ENCODE peak calls at places on chromosomes 2 and 18, in five cellular contexts. One of them, this sample, is unnamed.

GRCh38 chr2:238404406-238405216 is 22.1 kb upstream of the ASB1 start:
- DNase-seq in H1: no peak
- DNase-seq in neuronal stem cell: no peak
- DNase-seq in IMR-90: no peak
- DNase-seq in mesenchymal stem cell: no peak
- DNase-seq in this sample: no peak

GRCh38 chr2:222708274-222708710 is 36.8 kb downstream of the MOGAT1 start:
- DNase-seq in neuronal stem cell: peak
- DNase-seq in mesenchymal stem cell: peak
- DNase-seq in H1: no peak
- DNase-seq in IMR-90: peak
- DNase-seq in this sample: peak

GRCh38 chr2:144414324-144414845 is 105.5 kb downstream of the ZEB2 start:
- DNase-seq in H1: no peak
- DNase-seq in neuronal stem cell: no peak
- DNase-seq in mesenchymal stem cell: peak
- DNase-seq in IMR-90: peak
- DNase-seq in this sample: no peak

GRCh38 chr18:37537868-37538525 is 27.6 kb downstream of the CELF4 start:
- DNase-seq in mesenchymal stem cell: peak
- DNase-seq in IMR-90: peak
- DNase-seq in neuronal stem cell: peak
- DNase-seq in H1: no peak
- DNase-seq in this sample: peak

GRCh38 chr18:41703744-41704530 is 251.1 kb upstream of the PIK3C3 start:
- DNase-seq in neuronal stem cell: no peak
- DNase-seq in mesenchymal stem cell: peak
- DNase-seq in IMR-90: peak
- DNase-seq in H1: no peak
- DNase-seq in this sample: no peak

GRCh38 chr2:241542278-241542605 is 16.3 kb upstream of the BOK start:
- DNase-seq in H1: no peak
- DNase-seq in IMR-90: no peak
- DNase-seq in neuronal stem cell: no peak
- DNase-seq in mesenchymal stem cell: no peak
- DNase-seq in this sample: no peak

GRCh38 chr2:181374741-181375675 is 82.2 kb upstream of the ITGA4 start:
- DNase-seq in IMR-90: no peak
- DNase-seq in H1: no peak
- DNase-seq in mesenchymal stem cell: no peak
- DNase-seq in neuronal stem cell: no peak
- DNase-seq in this sample: no peak

GRCh38 chr18:54946149-54946581 is 13.1 kb downstream of the CCDC68 start:
- DNase-seq in mesenchymal stem cell: peak
- DNase-seq in H1: no peak
- DNase-seq in neuronal stem cell: no peak
- DNase-seq in IMR-90: peak
- DNase-seq in this sample: no peak

GRCh38 chr18:69400253-69400975 is at the start of gene DOK6:
- DNase-seq in H1: no peak
- DNase-seq in mesenchymal stem cell: peak
- DNase-seq in IMR-90: peak
- DNase-seq in neuronal stem cell: peak
- DNase-seq in this sample: peak

GRCh38 chr18:31740180-31740579 is 20.5 kb downstream of the SLC25A52 start:
- DNase-seq in mesenchymal stem cell: no peak
- DNase-seq in neuronal stem cell: no peak
- DNase-seq in IMR-90: no peak
- DNase-seq in H1: no peak
- DNase-seq in this sample: peak

GRCh38 chr18:59719533-59720325 is 22.5 kb upstream of the CCBE1 start:
- DNase-seq in H1: no peak
- DNase-seq in IMR-90: peak
- DNase-seq in mesenchymal stem cell: peak
- DNase-seq in neuronal stem cell: no peak
- DNase-seq in this sample: no peak

GRCh38 chr18:37447959-37448916 is 117.4 kb downstream of the CELF4 start:
- DNase-seq in neuronal stem cell: no peak
- DNase-seq in H1: no peak
- DNase-seq in IMR-90: no peak
- DNase-seq in mesenchymal stem cell: no peak
- DNase-seq in this sample: no peak

GRCh38 chr2:237627463-237628321 is at the start of gene LRRFIP1:
- DNase-seq in neuronal stem cell: no peak
- DNase-seq in IMR-90: no peak
- DNase-seq in mesenchymal stem cell: no peak
- DNase-seq in H1: no peak
- DNase-seq in this sample: peak

GRCh38 chr2:131034122-131035051 is 58.9 kb downstream of the FAM168B start:
- DNase-seq in neuronal stem cell: peak
- DNase-seq in IMR-90: peak
- DNase-seq in H1: no peak
- DNase-seq in mesenchymal stem cell: peak
- DNase-seq in this sample: no peak

GRCh38 chr2:239927424-239927981 is 97.6 kb downstream of the NDUFA10 start:
- DNase-seq in mesenchymal stem cell: peak
- DNase-seq in neuronal stem cell: no peak
- DNase-seq in IMR-90: peak
- DNase-seq in H1: no peak
- DNase-seq in this sample: peak

GRCh38 chr2:160205511-160205910 is 5.4 kb upstream of the ITGB6 start:
- DNase-seq in mesenchymal stem cell: peak
- DNase-seq in IMR-90: peak
- DNase-seq in H1: no peak
- DNase-seq in neuronal stem cell: no peak
- DNase-seq in this sample: no peak

GRCh38 chr18:36655074-36655473 is 173.7 kb downstream of the TPGS2 start:
- DNase-seq in mesenchymal stem cell: no peak
- DNase-seq in IMR-90: no peak
- DNase-seq in H1: no peak
- DNase-seq in neuronal stem cell: no peak
- DNase-seq in this sample: no peak

GRCh38 chr18:35605686-35606417 is 24.3 kb downstream of the GALNT1 start:
- DNase-seq in IMR-90: peak
- DNase-seq in mesenchymal stem cell: no peak
- DNase-seq in neuronal stem cell: no peak
- DNase-seq in H1: no peak
- DNase-seq in this sample: no peak

GRCh38 chr18:63881851-63882250 is 5.7 kb upstream of the SERPINB2 start:
- DNase-seq in neuronal stem cell: no peak
- DNase-seq in mesenchymal stem cell: peak
- DNase-seq in H1: no peak
- DNase-seq in IMR-90: peak
- DNase-seq in this sample: no peak

GRCh38 chr2:112585400-112585799 is 991 bp downstream of the CHCHD5 start:
- DNase-seq in IMR-90: no peak
- DNase-seq in neuronal stem cell: no peak
- DNase-seq in H1: no peak
- DNase-seq in mesenchymal stem cell: no peak
- DNase-seq in this sample: no peak
- H3K14ac ChIP-seq in IMR-90: peak
- H3K14ac ChIP-seq in neuronal stem cell: no peak
- H3K14ac ChIP-seq in H1: no peak
- H3K14ac ChIP-seq in mesenchymal stem cell: no peak
- H3K14ac ChIP-seq in this sample: no peak

DNA sequence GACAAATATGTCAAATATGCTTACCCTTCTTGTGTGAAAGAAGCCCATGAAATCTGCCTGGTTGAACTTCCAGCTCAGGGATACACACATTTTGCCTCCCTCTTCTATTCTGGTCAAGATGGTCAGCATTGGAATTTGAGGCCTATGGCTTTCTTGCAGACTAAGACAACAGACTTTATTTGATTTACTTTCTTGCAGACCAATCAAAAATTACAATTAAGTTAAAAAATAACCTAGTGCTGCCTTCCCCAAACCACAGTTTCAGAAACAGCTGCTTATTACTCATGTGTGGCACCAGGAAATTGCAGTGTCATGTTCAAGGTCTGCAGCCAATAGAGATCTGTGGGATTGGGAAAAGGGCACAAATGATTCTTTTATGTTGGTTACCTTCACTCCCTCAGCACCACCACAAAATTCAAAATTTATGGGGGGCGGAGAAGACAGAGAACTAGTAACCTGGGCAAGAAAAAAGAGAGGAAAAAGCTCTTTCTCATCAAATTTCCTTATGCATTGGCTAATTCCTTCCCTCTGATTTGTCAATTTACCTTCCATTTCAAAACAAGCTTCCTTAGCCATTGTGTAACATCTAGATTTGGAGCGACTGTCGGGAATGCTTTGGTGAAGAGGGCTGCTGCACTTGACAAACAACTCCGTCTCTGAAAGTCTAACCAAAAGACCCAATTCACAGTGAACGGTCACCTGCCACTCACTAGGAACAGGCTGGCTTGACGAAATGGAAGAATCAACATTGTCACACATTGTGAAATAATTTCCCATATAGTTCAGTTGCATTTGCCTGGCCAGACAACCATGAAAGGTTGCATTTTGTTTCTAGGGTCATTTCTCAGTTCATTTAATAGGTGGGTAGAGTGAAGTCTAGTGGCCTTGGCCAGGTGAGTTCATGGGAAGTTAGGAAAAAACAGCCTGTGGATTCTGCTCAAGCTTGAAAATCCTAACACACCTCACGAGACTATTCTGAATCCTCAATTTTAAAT is 100.4 kb upstream of the FZD5 start:
- DNase-seq in IMR-90: peak
- DNase-seq in mesenchymal stem cell: peak
- DNase-seq in H1: no peak
- DNase-seq in neuronal stem cell: no peak
- DNase-seq in this sample: no peak
- H2BK15ac ChIP-seq in IMR-90: no peak
- H2BK15ac ChIP-seq in mesenchymal stem cell: no peak
- H2BK15ac ChIP-seq in H1: no peak
- H2BK15ac ChIP-seq in neuronal stem cell: no peak
- H2BK15ac ChIP-seq in this sample: no peak

DNA sequence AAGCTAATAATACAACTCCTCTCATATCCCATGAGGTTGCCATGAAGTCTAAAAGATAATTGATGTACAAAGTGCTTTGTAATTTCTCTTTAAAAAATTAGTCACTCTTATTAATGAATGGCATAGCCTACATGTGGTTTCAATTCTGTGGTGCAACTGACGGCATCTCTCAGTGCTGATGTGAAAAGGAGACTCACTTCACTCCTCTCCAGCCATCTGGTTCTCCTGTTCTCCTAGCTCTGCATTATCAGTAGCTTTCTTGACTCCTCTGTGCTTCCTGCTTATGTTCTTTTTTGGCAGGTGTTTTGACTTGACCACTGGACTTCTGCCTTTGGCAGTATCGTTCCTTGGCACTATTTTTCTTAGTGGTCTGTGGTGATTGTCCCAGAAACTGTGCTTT is 134.9 kb upstream of the ZFP36L2 start:
- DNase-seq in mesenchymal stem cell: no peak
- DNase-seq in IMR-90: no peak
- DNase-seq in neuronal stem cell: no peak
- DNase-seq in H1: no peak
- DNase-seq in this sample: no peak
- H3K14ac ChIP-seq in mesenchymal stem cell: no peak
- H3K14ac ChIP-seq in IMR-90: no peak
- H3K14ac ChIP-seq in neuronal stem cell: no peak
- H3K14ac ChIP-seq in H1: no peak
- H3K14ac ChIP-seq in this sample: no peak

GRCh38 chr2:107068502-107068901 is 182.5 kb upstream of the ST6GAL2 start:
- DNase-seq in IMR-90: no peak
- DNase-seq in mesenchymal stem cell: no peak
- DNase-seq in neuronal stem cell: no peak
- DNase-seq in H1: no peak
- DNase-seq in this sample: no peak
- H2BK15ac ChIP-seq in IMR-90: no peak
- H2BK15ac ChIP-seq in mesenchymal stem cell: no peak
- H2BK15ac ChIP-seq in neuronal stem cell: no peak
- H2BK15ac ChIP-seq in H1: no peak
- H2BK15ac ChIP-seq in this sample: no peak

GRCh38 chr2:84458436-84459027 is 548 bp downstream of the SUCLG1 start:
- DNase-seq in IMR-90: peak
- DNase-seq in mesenchymal stem cell: peak
- DNase-seq in neuronal stem cell: no peak
- DNase-seq in H1: no peak
- DNase-seq in this sample: no peak
- H3K14ac ChIP-seq in IMR-90: peak
- H3K14ac ChIP-seq in mesenchymal stem cell: peak
- H3K14ac ChIP-seq in neuronal stem cell: peak
- H3K14ac ChIP-seq in H1: no peak
- H3K14ac ChIP-seq in this sample: no peak

DNA sequence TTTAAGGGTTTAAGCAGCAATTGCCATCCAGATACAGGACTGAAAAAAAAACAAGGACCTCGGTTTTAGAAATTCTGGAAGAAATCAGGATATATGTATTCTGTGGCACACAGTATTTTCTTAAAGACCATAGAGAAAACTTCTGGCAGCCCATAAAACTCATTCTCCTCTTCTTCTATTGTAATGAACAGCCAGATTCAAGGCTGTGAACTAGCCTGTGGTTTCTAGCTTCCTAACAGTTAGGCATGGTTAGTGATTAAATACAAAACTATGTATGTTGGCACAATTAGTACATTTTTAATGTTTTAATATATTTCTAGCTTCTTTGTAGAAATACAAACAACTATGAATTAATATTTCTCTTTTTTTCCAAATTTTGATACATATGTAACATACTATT is 555.7 kb downstream of the DSC3 start:
- DNase-seq in neuronal stem cell: no peak
- DNase-seq in mesenchymal stem cell: no peak
- DNase-seq in H1: no peak
- DNase-seq in IMR-90: no peak
- DNase-seq in this sample: no peak
- H2BK15ac ChIP-seq in neuronal stem cell: no peak
- H2BK15ac ChIP-seq in mesenchymal stem cell: no peak
- H2BK15ac ChIP-seq in H1: no peak
- H2BK15ac ChIP-seq in IMR-90: no peak
- H2BK15ac ChIP-seq in this sample: no peak

GRCh38 chr18:78549971-78550370 is 429.6 kb upstream of the SALL3 start:
- DNase-seq in H1: no peak
- DNase-seq in mesenchymal stem cell: no peak
- DNase-seq in IMR-90: no peak
- DNase-seq in neuronal stem cell: no peak
- DNase-seq in this sample: no peak

GRCh38 chr18:78546281-78546680 is 433.3 kb upstream of the SALL3 start:
- DNase-seq in H1: no peak
- DNase-seq in mesenchymal stem cell: no peak
- DNase-seq in neuronal stem cell: no peak
- DNase-seq in IMR-90: no peak
- DNase-seq in this sample: no peak

GRCh38 chr18:78547817-78548216 is 431.8 kb upstream of the SALL3 start:
- DNase-seq in IMR-90: no peak
- DNase-seq in mesenchymal stem cell: no peak
- DNase-seq in neuronal stem cell: no peak
- DNase-seq in H1: no peak
- DNase-seq in this sample: no peak

GRCh38 chr18:78543201-78543725 is 436.4 kb upstream of the SALL3 start:
- DNase-seq in IMR-90: no peak
- DNase-seq in mesenchymal stem cell: no peak
- DNase-seq in neuronal stem cell: no peak
- DNase-seq in H1: no peak
- DNase-seq in this sample: no peak

GRCh38 chr18:78548261-78549058 is 431.2 kb upstream of the SALL3 start:
- DNase-seq in neuronal stem cell: no peak
- DNase-seq in H1: no peak
- DNase-seq in IMR-90: no peak
- DNase-seq in mesenchymal stem cell: no peak
- DNase-seq in this sample: no peak
- H3K14ac ChIP-seq in neuronal stem cell: no peak
- H3K14ac ChIP-seq in H1: peak
- H3K14ac ChIP-seq in IMR-90: no peak
- H3K14ac ChIP-seq in mesenchymal stem cell: no peak
- H3K14ac ChIP-seq in this sample: no peak

GRCh38 chr2:234570476-234570875 is 73.6 kb upstream of the ARL4C start:
- DNase-seq in H1: no peak
- DNase-seq in mesenchymal stem cell: no peak
- DNase-seq in IMR-90: no peak
- DNase-seq in neuronal stem cell: no peak
- DNase-seq in this sample: no peak
- H2BK15ac ChIP-seq in H1: no peak
- H2BK15ac ChIP-seq in mesenchymal stem cell: no peak
- H2BK15ac ChIP-seq in IMR-90: no peak
- H2BK15ac ChIP-seq in neuronal stem cell: no peak
- H2BK15ac ChIP-seq in this sample: no peak

This sample was measured in H9.